ENCODE peak calls at places on chromosomes 5 and 9, in four cellular contexts. Z, D, C and I are unnamed samples.

GRCh38 chr5:10034008-10034407 is 215.7 kb downstream of the ATPSCKMT start:
- DNase-seq in D (no peak), Z (peak; percentile 47), C (no peak), I (peak; percentile 21)

GRCh38 chr5:51816427-51816826 is 433.2 kb downstream of the ISL1 start:
- DNase-seq in Z (no peak), D (no peak), C (peak; percentile 76), I (no peak)

GRCh38 chr9:89046832-89047231 is 55.6 kb downstream of the S1PR3 start:
- DNase-seq in Z (peak; percentile 28), C (no peak), D (no peak), I (peak; percentile 87)

GRCh38 chr5:55324815-55325418 is 17.1 kb downstream of the MTREX start:
- DNase-seq in Z (peak; percentile 81), C (peak; percentile 54), D (no peak), I (peak; percentile 63)

GRCh38 chr5:24816206-24816605 is 171.4 kb upstream of the CDH10 start:
- DNase-seq in C (no peak), Z (no peak), D (no peak), I (no peak)

GRCh38 chr5:32767948-32768427 is 56.9 kb downstream of the NPR3 start:
- DNase-seq in Z (peak; percentile 92), D (no peak), C (peak; percentile 99), I (peak; percentile 99)

GRCh38 chr5:13659391-13659790 is 285.1 kb downstream of the DNAH5 start:
- DNase-seq in Z (peak; percentile 20), D (no peak), C (peak; percentile 13), I (peak; percentile 12)

GRCh38 chr5:168362097-168362885 is 70.8 kb downstream of the WWC1 start:
- DNase-seq in Z (no peak), D (no peak), C (no peak), I (no peak)

GRCh38 chr5:91357012-91357634 is 26.0 kb downstream of the ARRDC3 start:
- DNase-seq in D (no peak), C (peak; percentile 50), Z (no peak), I (no peak)

GRCh38 chr5:64298586-64298985 is 132.9 kb downstream of the RNF180 start:
- DNase-seq in D (no peak), C (no peak), Z (no peak), I (no peak)

GRCh38 chr9:69027355-69028097 is 8.0 kb upstream of the FXN start:
- DNase-seq in Z (peak; percentile 69), C (peak; percentile 68), D (no peak), I (peak; percentile 54)
- TF ChIP-seq CTCF in Z (peak; percentile 83), C (peak; percentile 89), D (peak; percentile 68), I (peak; percentile 77)

DNA sequence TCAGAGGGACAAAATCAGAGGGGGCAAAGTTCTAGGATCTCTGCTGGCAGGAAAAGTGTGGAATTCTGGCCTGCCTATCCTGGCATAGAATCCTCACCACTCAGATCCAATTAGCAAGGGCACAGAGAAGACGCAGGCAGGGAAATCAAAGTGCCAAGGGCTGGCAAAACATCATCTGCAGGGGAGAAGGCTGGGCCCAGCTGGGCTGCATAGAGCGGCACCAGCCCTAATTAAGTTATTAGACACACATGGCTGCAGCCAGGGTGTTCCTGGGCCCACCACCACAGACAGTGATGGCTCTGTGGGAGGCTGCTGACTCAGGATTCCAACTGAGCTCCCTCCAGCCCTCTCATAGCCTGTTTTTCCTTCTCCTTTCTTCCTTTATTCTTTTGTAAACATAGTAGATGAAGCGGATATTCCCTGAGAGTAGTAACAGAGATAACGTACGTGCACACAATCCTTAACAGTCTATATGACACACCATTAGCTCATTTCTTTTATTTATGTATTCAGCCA is 236.2 kb downstream of the ASTN2 start:
- DNase-seq in D (no peak), Z (peak; percentile 31), C (no peak), I (no peak)
- H3K4me3 ChIP-seq in D (no peak overlapping the region), Z (no peak overlapping the region), C (no peak overlapping the region), I (no peak overlapping the region)

GRCh38 chr5:100505984-100506670 is 29.0 kb upstream of the FAM174A start:
- DNase-seq in Z (peak; percentile 93), C (peak; percentile 93), D (no peak), I (peak; percentile 96)
- TF ChIP-seq CTCF in Z (peak; percentile 21), C (peak; percentile 46), D (no peak), I (peak; percentile 25)

GRCh38 chr9:127449332-127449966 is 1.8 kb downstream of the RPL12 start:
- DNase-seq in C (no peak), D (no peak), Z (peak; percentile 30), I (no peak)
- H3K4me3 ChIP-seq in C (peak overlapping the region; percentile 82), D (peak overlapping the region; percentile 96), Z (peak overlapping the region; percentile 97), I (peak overlapping the region; percentile 98)

GRCh38 chr5:19538607-19539006 is 449.4 kb downstream of the CDH18 start:
- DNase-seq in D (no peak), C (no peak), Z (no peak), I (no peak)
- TF ChIP-seq CTCF in D (no peak), C (peak; percentile 15), Z (no peak), I (no peak)

GRCh38 chr5:174723979-174724483 is 351 bp upstream of the MSX2 start:
- DNase-seq in Z (peak; percentile 13), D (no peak), C (no peak), I (peak; percentile 8)
- H3K4me3 ChIP-seq in Z (peak overlapping the region; percentile 59), D (peak overlapping the region; percentile 87), C (peak overlapping the region; percentile 18), I (peak overlapping the region; percentile 49)

DNA sequence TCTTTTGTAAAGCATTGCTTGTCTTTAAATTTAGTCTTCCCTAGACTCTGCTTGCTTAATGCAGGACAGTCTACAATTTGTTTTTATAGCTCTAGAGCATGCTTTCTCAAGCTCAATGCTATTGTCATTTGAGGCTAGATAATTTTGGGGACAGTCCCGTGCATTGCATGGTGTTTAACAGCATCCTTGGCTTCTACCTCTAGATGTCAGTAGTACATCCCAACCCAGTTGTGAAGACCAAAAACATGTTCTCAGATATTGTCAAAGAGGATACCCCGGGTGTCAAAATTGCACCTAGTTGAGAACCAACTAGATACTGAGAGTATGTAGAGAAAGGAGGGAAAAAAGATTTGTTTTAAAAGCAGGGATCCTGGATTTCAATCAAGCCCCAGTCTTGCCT is 277.5 kb downstream of the CEMIP2 start:
- DNase-seq in Z (peak; percentile 13), C (peak; percentile 30), D (no peak), I (peak; percentile 2)
- TF ChIP-seq CTCF in Z (peak; percentile 50), C (peak; percentile 57), D (no peak), I (peak; percentile 24)